ENCODE peak calls at places on chromosomes 7 and 10, in four cellular contexts. G, E, A and M are unnamed samples.

GRCh38 chr7:22849158-22849557 is 26.5 kb upstream of the TOMM7 start:
- DNase-seq in G (no peak), E (no peak), A (no peak), M (no peak)

GRCh38 chr10:98423691-98424120 is 8.7 kb upstream of the PYROXD2 start:
- DNase-seq in G (no peak), E (no peak), A (peak; percentile 41), M (no peak)

GRCh38 chr10:8137272-8137680 is 82.8 kb downstream of the GATA3 start:
- DNase-seq in G (no peak), E (no peak), A (no peak), M (no peak)

GRCh38 chr10:113322843-113323242 is 230.0 kb upstream of the HABP2 start:
- DNase-seq in G (no peak), E (no peak), A (no peak), M (no peak)

GRCh38 chr10:131089861-131090260 is 221.7 kb downstream of the TCERG1L start:
- DNase-seq in G (no peak), E (no peak), A (no peak), M (no peak)

GRCh38 chr7:81170291-81170690 is 251.4 kb upstream of the SEMA3C start:
- DNase-seq in G (no peak), E (no peak), A (no peak), M (no peak)

GRCh38 chr7:143511593-143512047 is 33.9 kb downstream of the TAS2R41 start:
- DNase-seq in G (no peak), E (no peak), A (no peak), M (no peak)

GRCh38 chr10:19819419-19820033 is 3.3 kb downstream of the PLXDC2 start:
- DNase-seq in G (no peak), E (peak; percentile 20), A (peak; percentile 55), M (peak; percentile 52)

GRCh38 chr7:24123061-24123460 is 160.9 kb upstream of the NPY start:
- DNase-seq in G (no peak), E (no peak), A (no peak), M (no peak)

GRCh38 chr7:33076737-33077136 is 14.2 kb upstream of the NT5C3A start:
- DNase-seq in G (no peak), E (no peak), A (no peak), M (no peak)

GRCh38 chr7:95736635-95737034 is 35.7 kb upstream of the DYNC1I1 start:
- DNase-seq in G (no peak), E (no peak), A (no peak), M (no peak)

GRCh38 chr10:21514101-21514807 is 11.2 kb downstream of the SKIDA1 start:
- DNase-seq in G (no peak), E (no peak), A (no peak), M (no peak)

GRCh38 chr10:86188796-86189558 is 177.6 kb downstream of the GRID1 start:
- DNase-seq in G (no peak), E (no peak), A (no peak), M (no peak)

GRCh38 chr10:17607603-17608332 is 9.4 kb downstream of the HACD1 start:
- DNase-seq in G (no peak), E (peak; percentile 49), A (peak; percentile 45), M (peak; percentile 49)

GRCh38 chr10:67115972-67116371 is 190.1 kb downstream of the LRRTM3 start:
- DNase-seq in G (no peak), E (no peak), A (no peak), M (peak; percentile 16)

GRCh38 chr7:106521115-106521514 is 139.8 kb downstream of the CCDC71L start:
- DNase-seq in G (no peak), E (no peak), A (no peak), M (no peak)

GRCh38 chr10:4061441-4061951 is 276.5 kb upstream of the KLF6 start:
- DNase-seq in G (no peak), E (no peak), A (no peak), M (no peak)

GRCh38 chr7:131249003-131249402 is 78.7 kb upstream of the MKLN1 start:
- DNase-seq in G (no peak), E (no peak), A (no peak), M (peak; percentile 83)

GRCh38 chr7:107643938-107644703 is 16.5 kb upstream of the SLC26A4 start:
- DNase-seq in G (no peak), E (no peak), A (no peak), M (no peak)

GRCh38 chr7:8638076-8638475 is 204.7 kb downstream of the NXPH1 start:
- DNase-seq in G (no peak), E (no peak), A (no peak), M (no peak)

GRCh38 chr7:121563177-121563576 is 167.1 kb upstream of the FAM3C start:
- DNase-seq in G (no peak), E (no peak), A (no peak), M (peak; percentile 5)

GRCh38 chr7:116259156-116259555 is 48.8 kb downstream of the TES start:
- DNase-seq in G (no peak), E (no peak), A (no peak), M (no peak)

GRCh38 chr7:150715293-150715692 is 1.1 kb upstream of the GIMAP1 start:
- DNase-seq in G (no peak), E (no peak), A (no peak), M (no peak)

GRCh38 chr10:35517431-35518181 is 87.5 kb upstream of the GJD4 start:
- DNase-seq in G (no peak), E (no peak), A (no peak), M (no peak)

GRCh38 chr10:120980316-120980975 is 129.3 kb downstream of the WDR11 start:
- DNase-seq in G (no peak), E (no peak), A (no peak), M (no peak)

GRCh38 chr10:1507436-1507835 is 229.9 kb downstream of the ADARB2 start:
- DNase-seq in G (no peak), E (no peak), A (no peak), M (no peak)
- H3K4me2 ChIP-seq in G (no peak overlapping the region), E (no peak overlapping the region), A (no peak overlapping the region), M (no peak overlapping the region)

GRCh38 chr7:153190986-153191385 is 431.4 kb downstream of the ACTR3B start:
- DNase-seq in G (no peak), E (no peak), A (no peak), M (no peak)

GRCh38 chr7:153193144-153193595 is 433.6 kb downstream of the ACTR3B start:
- DNase-seq in G (peak; percentile 34), E (peak; percentile 65), A (peak; percentile 12), M (peak; percentile 37)

GRCh38 chr7:153188630-153189029 is 429.1 kb downstream of the ACTR3B start:
- DNase-seq in G (no peak), E (no peak), A (no peak), M (no peak)

GRCh38 chr7:153188161-153188560 is 428.6 kb downstream of the ACTR3B start:
- DNase-seq in G (no peak), E (no peak), A (no peak), M (no peak)

GRCh38 chr7:153190452-153190851 is 430.9 kb downstream of the ACTR3B start:
- DNase-seq in G (peak; percentile 15), E (peak; percentile 77), A (no peak), M (peak; percentile 12)
- TF ChIP-seq MAFK in G (no peak), E (no peak), A (no peak), M (no peak)

GRCh38 chr7:87345166-87345927 is at the start of gene CROT:
- DNase-seq in G (peak; percentile 78), E (peak; percentile 97), A (peak; percentile 91), M (peak; percentile 85)
- TF ChIP-seq EP300 in G (no peak), E (no peak), A (no peak), M (no peak)

DNA sequence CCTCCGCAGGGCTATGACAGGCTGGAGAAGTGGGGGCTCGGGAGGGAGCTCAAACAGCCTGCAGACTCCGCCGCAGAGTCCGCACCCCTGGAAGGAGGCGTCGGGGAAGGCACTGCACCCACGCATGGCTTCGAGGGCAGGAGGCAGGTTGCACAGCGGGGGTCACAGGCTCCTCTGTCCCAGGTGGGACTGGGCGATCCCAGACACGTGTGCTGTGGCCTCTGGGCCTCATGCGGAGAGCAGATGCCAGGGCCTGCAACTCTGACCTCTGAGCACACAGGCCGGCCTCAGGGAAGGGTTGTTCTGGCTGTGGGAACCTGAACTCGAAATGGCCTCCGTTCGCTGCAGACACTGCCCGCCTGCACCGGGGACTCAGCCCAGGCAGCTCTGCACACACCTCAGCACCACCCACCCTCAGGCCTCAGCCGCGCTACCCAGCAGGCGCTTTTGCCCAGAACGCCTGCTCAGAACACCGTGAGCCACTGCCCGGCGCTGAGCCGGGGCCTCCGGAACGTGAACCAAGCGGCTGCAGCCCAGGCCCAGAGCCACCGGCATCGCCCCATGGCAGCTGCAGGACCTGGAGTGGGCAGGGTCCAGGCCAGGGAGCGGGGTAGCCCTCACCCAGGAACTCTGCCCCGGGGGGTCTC is 71.8 kb upstream of the ADGRA1 start:
- DNase-seq in G (no peak), E (no peak), A (no peak), M (no peak)
- H3K4me2 ChIP-seq in G (no peak overlapping the region), E (no peak overlapping the region), A (no peak overlapping the region), M (no peak overlapping the region)

GRCh38 chr7:101486764-101487458 is 124.2 kb downstream of the COL26A1 start:
- DNase-seq in G (no peak), E (no peak), A (no peak), M (peak; percentile 50)
- TF ChIP-seq MAFK in G (no peak), E (no peak), A (no peak), M (no peak)

GRCh38 chr7:426510-426909 is 93.1 kb downstream of the PDGFA start:
- DNase-seq in G (no peak), E (no peak), A (no peak), M (no peak)

GRCh38 chr7:423312-424260 is 96.1 kb downstream of the PDGFA start:
- DNase-seq in G (no peak), E (no peak), A (peak; percentile 23), M (no peak)

GRCh38 chr7:425794-426188 is 93.9 kb downstream of the PDGFA start:
- DNase-seq in G (no peak), E (no peak), A (no peak), M (no peak)

GRCh38 chr7:424301-424935 is 95.2 kb downstream of the PDGFA start:
- DNase-seq in G (no peak), E (no peak), A (no peak), M (no peak)

GRCh38 chr7:424961-425793 is 94.5 kb downstream of the PDGFA start:
- DNase-seq in G (no peak), E (no peak), A (no peak), M (no peak)
- TF ChIP-seq EP300 in G (no peak), E (no peak), A (no peak), M (no peak)

GRCh38 chr7:14418633-14419032 is 429.2 kb upstream of the ETV1 start:
- DNase-seq in G (no peak), E (no peak), A (no peak), M (no peak)
- H3K4me2 ChIP-seq in G (no peak overlapping the region), E (no peak overlapping the region), A (no peak overlapping the region), M (no peak overlapping the region)

GRCh38 chr7:26694156-26694555 is 170.2 kb downstream of the SKAP2 start:
- DNase-seq in G (no peak), E (no peak), A (no peak), M (no peak)
- TF ChIP-seq MAFK in G (no peak), E (no peak), A (no peak), M (no peak)